ENCODE peak calls at places on chromosomes 3 and 15, in ten cellular contexts. H, Z, C, I, X, N, B, U, L and K are unnamed samples.

GRCh38 chr15:73318463-73319351 is 50.1 kb downstream of the HCN4 start:
- DNase-seq in H (no peak), Z (peak), C (no peak), I (peak), X (peak), N (no peak), B (no peak), U (no peak), L (no peak), K (peak)

GRCh38 chr15:67915374-67916050 is 75.7 kb upstream of the RNU6-1 start:
- DNase-seq in H (no peak), Z (no peak), C (no peak), I (no peak), X (no peak), N (peak), B (no peak), U (peak), L (no peak), K (peak)

GRCh38 chr3:176906046-176906905 is 291.0 kb downstream of the TBL1XR1 start:
- DNase-seq in H (peak), Z (peak), C (no peak), I (peak), X (no peak), N (peak), B (no peak), U (no peak), L (peak), K (no peak)

GRCh38 chr3:149813367-149814281 is 609 bp downstream of the RNF13 start:
- DNase-seq in H (no peak), Z (peak), C (peak), I (peak), X (no peak), N (peak), B (no peak), U (no peak), L (peak), K (no peak)

GRCh38 chr3:45223889-45224730 is 2.0 kb downstream of the TMEM158 start:
- DNase-seq in H (no peak), Z (peak), C (no peak), I (peak), X (no peak), N (no peak), B (no peak), U (no peak), L (peak), K (no peak)

GRCh38 chr15:54007256-54007655 is 29.0 kb downstream of the UNC13C start:
- DNase-seq in H (no peak), Z (no peak), C (no peak), I (no peak), X (no peak), N (no peak), B (no peak), U (no peak), L (no peak), K (no peak)

GRCh38 chr3:161475905-161476304 is 20.7 kb upstream of the OTOL1 start:
- DNase-seq in H (no peak), Z (peak), C (no peak), I (peak), X (no peak), N (no peak), B (no peak), U (peak), L (no peak), K (no peak)

GRCh38 chr3:126013742-126014141 is 44.8 kb downstream of the ROPN1B start:
- DNase-seq in H (no peak), Z (peak), C (no peak), I (peak), X (no peak), N (no peak), B (no peak), U (no peak), L (peak), K (peak)

GRCh38 chr3:55884491-55885285 is 397.6 kb upstream of the WNT5A start:
- DNase-seq in H (no peak), Z (peak), C (no peak), I (no peak), X (no peak), N (no peak), B (no peak), U (no peak), L (no peak), K (no peak)

GRCh38 chr3:115692887-115693524 is 69.7 kb downstream of the GAP43 start:
- DNase-seq in H (no peak), Z (peak), C (peak), I (peak), X (peak), N (peak), B (peak), U (peak), L (peak), K (peak)

GRCh38 chr15:43800286-43801136 is at the start of gene HYPK:
- DNase-seq in H (peak), Z (peak), C (peak), I (peak), X (peak), N (peak), B (peak), U (peak), L (peak), K (peak)

GRCh38 chr3:21484323-21485154 is 266.5 kb downstream of the ZNF385D start:
- DNase-seq in H (peak), Z (peak), C (no peak), I (peak), X (peak), N (peak), B (no peak), U (peak), L (peak), K (peak)

GRCh38 chr15:70198441-70199123 is 100.9 kb upstream of the TLE3 start:
- DNase-seq in H (no peak), Z (peak), C (no peak), I (no peak), X (no peak), N (no peak), B (no peak), U (no peak), L (no peak), K (no peak)

GRCh38 chr15:45585069-45585468 is 2.1 kb upstream of the BLOC1S6 start:
- DNase-seq in H (no peak), Z (no peak), C (no peak), I (no peak), X (no peak), N (no peak), B (no peak), U (no peak), L (no peak), K (no peak)